ENCODE peak calls at places on chromosomes 7 and 10, in eight cellular contexts. T, S, D, A, L, N, B and Q are unnamed samples.

GRCh38 chr7:75914169-75914654 is 743 bp upstream of the POR start:
- DNase-seq in S (no peak), B (no peak), N (no peak), T (no peak), L (peak; percentile 16), D (no peak), A (no peak), Q (no peak)

GRCh38 chr10:101001225-101002035 is 1.8 kb downstream of the LZTS2 start:
- DNase-seq in N (peak; percentile 97), D (no peak), T (no peak), A (peak; percentile 92), B (peak; percentile 89), S (peak; percentile 86), L (peak; percentile 81), Q (peak; percentile 71)

GRCh38 chr7:141675431-141676210 is 26.3 kb downstream of the DENND11 start:
- DNase-seq in T (no peak), D (no peak), N (no peak), S (no peak), L (no peak), A (no peak), B (peak; percentile 18), Q (no peak)

GRCh38 chr7:57305192-57305748 is 144.7 kb upstream of the ZNF716 start:
- DNase-seq in L (no peak), B (no peak), D (no peak), N (no peak), S (no peak), T (no peak), A (no peak), Q (no peak)

GRCh38 chr10:110903280-110904278 is 15.4 kb downstream of the BBIP1 start:
- DNase-seq in N (peak; percentile 17), T (no peak), S (no peak), B (no peak), A (no peak), L (no peak), D (no peak), Q (no peak)

GRCh38 chr10:58280982-58281752 is 12.2 kb downstream of the CISD1 start:
- DNase-seq in A (no peak), T (no peak), D (no peak), B (peak; percentile 62), S (no peak), L (no peak), N (no peak), Q (no peak)

GRCh38 chr7:31094271-31094670 is 42.2 kb downstream of the ADCYAP1R1 start:
- DNase-seq in N (no peak), L (no peak), B (no peak), T (no peak), D (peak; percentile 1), S (no peak), A (no peak), Q (peak; percentile 22)

GRCh38 chr10:117130346-117130745 is 7.7 kb downstream of the VAX1 start:
- DNase-seq in D (no peak), T (no peak), L (no peak), N (no peak), A (no peak), S (no peak), B (no peak), Q (no peak)

GRCh38 chr7:44977956-44978355 is 859 bp downstream of the MYO1G start:
- DNase-seq in L (peak; percentile 37), D (no peak), T (no peak), B (no peak), N (no peak), A (no peak), S (no peak), Q (peak; percentile 41)

GRCh38 chr10:11404931-11405330 is 206.5 kb downstream of the USP6NL start:
- DNase-seq in B (no peak), L (no peak), S (no peak), D (no peak), T (no peak), N (no peak), A (no peak), Q (no peak)

GRCh38 chr10:28692050-28692449 is 14.7 kb downstream of the BAMBI start:
- DNase-seq in A (no peak), L (no peak), T (no peak), N (no peak), S (no peak), B (no peak), D (no peak), Q (no peak)

GRCh38 chr7:100825760-100826545 is 1.4 kb downstream of the EPHB4 start:
- DNase-seq in B (peak; percentile 26), N (peak; percentile 64), D (no peak), A (no peak), T (no peak), S (peak; percentile 67), L (no peak), Q (no peak)

GRCh38 chr10:93926613-93927012 is 32.8 kb downstream of the SLC35G1 start:
- DNase-seq in S (no peak), T (no peak), D (no peak), B (peak; percentile 20), L (no peak), N (peak; percentile 24), A (no peak), Q (no peak)

GRCh38 chr7:112788778-112789343 is 1.3 kb downstream of the TMEM168 start:
- DNase-seq in B (no peak), N (no peak), A (no peak), L (peak; percentile 48), S (no peak), T (no peak), D (no peak), Q (no peak)

GRCh38 chr7:106704000-106704840 is 43.3 kb upstream of the CCDC71L start:
- DNase-seq in D (no peak), B (no peak), L (no peak), T (peak; percentile 50), S (no peak), N (no peak), A (no peak), Q (no peak)

GRCh38 chr10:95815133-95815532 is 59.2 kb downstream of the ENTPD1 start:
- DNase-seq in D (no peak), S (no peak), A (no peak), T (no peak), B (no peak), N (no peak), L (no peak), Q (no peak)

GRCh38 chr10:118958984-118959916 is 70.3 kb upstream of the NANOS1 start:
- DNase-seq in B (peak; percentile 36), D (no peak), L (peak; percentile 36), A (peak; percentile 63), N (peak; percentile 70), S (peak; percentile 36), T (peak; percentile 34), Q (peak; percentile 75)

GRCh38 chr10:88126699-88127098 is 263.3 kb downstream of the PTEN start:
- DNase-seq in B (no peak), S (no peak), D (no peak), L (no peak), N (no peak), T (no peak), A (no peak), Q (no peak)

GRCh38 chr10:88129013-88129412 is 265.6 kb downstream of the PTEN start:
- DNase-seq in D (no peak), L (no peak), S (no peak), A (no peak), T (no peak), N (no peak), B (no peak), Q (no peak)

GRCh38 chr10:88127266-88127665 is 263.8 kb downstream of the PTEN start:
- DNase-seq in L (no peak), B (no peak), A (no peak), D (no peak), S (no peak), T (no peak), N (no peak), Q (no peak)

GRCh38 chr10:88125766-88126165 is 262.3 kb downstream of the PTEN start:
- DNase-seq in A (no peak), S (no peak), B (no peak), L (no peak), N (no peak), D (no peak), T (no peak), Q (no peak)

DNA sequence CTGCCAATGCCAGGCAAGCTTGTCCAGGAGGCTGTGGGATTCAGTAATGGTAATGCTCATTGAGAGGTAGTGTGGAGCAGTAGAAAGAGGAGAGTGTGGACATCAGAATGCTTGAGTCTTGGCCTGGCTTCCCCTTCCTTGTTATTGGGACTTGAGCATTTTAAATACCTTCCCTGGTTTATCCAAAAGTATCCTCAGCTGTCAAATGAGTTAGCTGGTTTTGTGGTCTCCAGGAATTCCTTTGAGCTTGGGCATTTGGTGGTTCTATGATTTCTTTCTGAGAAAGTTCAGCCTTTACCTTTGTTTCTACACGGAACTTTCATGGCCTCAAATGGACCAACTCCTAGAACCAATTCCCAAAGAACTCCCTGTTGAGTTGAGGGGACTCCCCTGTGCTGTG is 264.3 kb downstream of the PTEN start:
- DNase-seq in L (no peak), B (no peak), D (no peak), S (no peak), N (no peak), A (no peak), T (no peak), Q (no peak)
- H3K4me3 ChIP-seq in L (no peak overlapping the region), B (no peak overlapping the region), D (no peak overlapping the region), S (no peak overlapping the region), N (no peak overlapping the region), A (no peak overlapping the region), T (no peak overlapping the region), Q (no peak overlapping the region)

GRCh38 chr10:59905066-59905734 is 1.2 kb downstream of the CCDC6 start:
- DNase-seq in B (peak; percentile 16), A (peak; percentile 30), S (peak; percentile 60), D (no peak), L (peak; percentile 59), T (no peak), N (peak; percentile 57), Q (peak; percentile 46)
- H3K4me1 ChIP-seq in B (peaks cover 30% of the 10 kb centered on the region), A (peaks cover 36% of the 10 kb centered on the region), S (peaks cover 31% of the 10 kb centered on the region), D (peaks cover 52% of the 10 kb centered on the region), L (peaks cover 45% of the 10 kb centered on the region), T (peaks cover 53% of the 10 kb centered on the region), N (peaks cover 43% of the 10 kb centered on the region), Q (peaks cover 43% of the 10 kb centered on the region)

DNA sequence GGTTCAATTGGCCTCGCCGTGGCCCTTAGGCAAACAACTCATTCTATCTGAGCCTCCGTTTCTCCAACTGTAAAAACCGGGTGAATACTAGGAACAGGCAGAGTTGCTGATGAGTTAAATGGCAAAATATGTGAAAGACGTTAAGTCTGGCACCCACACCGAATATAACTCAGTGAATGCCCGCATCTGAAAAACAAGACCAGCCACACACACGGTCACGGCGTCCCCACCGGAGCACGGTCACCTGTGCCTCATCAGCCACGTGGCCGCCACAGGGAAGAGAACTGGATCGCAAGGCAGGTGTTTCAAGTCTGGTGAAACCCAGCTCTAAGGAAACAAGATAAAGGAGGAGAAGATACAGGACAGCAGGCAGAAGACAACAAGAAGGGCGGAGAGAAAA is 20.4 kb downstream of the PRKAG2 start:
- DNase-seq in S (no peak), A (no peak), T (no peak), D (no peak), N (no peak), B (no peak), L (no peak), Q (no peak)
- H3K4me3 ChIP-seq in S (no peak overlapping the region), A (no peak overlapping the region), T (no peak overlapping the region), D (no peak overlapping the region), N (no peak overlapping the region), B (no peak overlapping the region), L (no peak overlapping the region), Q (no peak overlapping the region)

DNA sequence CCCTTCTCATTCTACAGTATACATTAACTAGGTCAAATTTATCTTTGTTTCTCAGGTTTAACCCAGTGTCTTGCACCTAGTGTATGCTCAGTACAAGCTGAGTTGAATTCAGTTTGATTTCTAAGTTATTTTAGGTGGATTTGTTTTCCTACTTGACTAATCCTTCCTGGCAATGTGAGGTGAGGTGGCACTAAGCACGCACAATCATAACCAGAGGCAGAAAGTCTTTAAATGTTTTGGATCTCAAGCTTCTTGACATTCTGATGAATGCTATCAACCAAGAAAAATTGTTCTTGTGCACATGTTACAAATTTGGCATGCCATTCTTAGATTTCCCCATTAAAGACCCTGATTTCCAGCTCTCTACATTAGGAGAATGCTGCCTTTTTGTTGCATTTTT is 3.2 kb downstream of the BZW2 start:
- DNase-seq in D (no peak), A (no peak), B (peak; percentile 60), L (no peak), T (no peak), N (peak; percentile 29), S (no peak), Q (no peak)
- H3K4me1 ChIP-seq in D (peaks cover 57% of the 10 kb centered on the region), A (peaks cover 59% of the 10 kb centered on the region), B (peaks cover 27% of the 10 kb centered on the region), L (peaks cover 25% of the 10 kb centered on the region), T (peaks cover 48% of the 10 kb centered on the region), N (peaks cover 24% of the 10 kb centered on the region), S (peaks cover 9% of the 10 kb centered on the region), Q (peaks cover 24% of the 10 kb centered on the region)